ENCODE peak calls at places on chromosomes 16 and 17, in eight cellular contexts. One of them, this sample, is unnamed.

GRCh38 chr16:81837312-81837748 is 58.2 kb downstream of the PLCG2 start:
- DNase-seq in cardiac muscle cell: no peak
- DNase-seq in prostate gland: no peak
- DNase-seq in ovary: no peak
- DNase-seq in AG04450: no peak
- DNase-seq in pancreas: no peak
- DNase-seq in kidney: no peak
- DNase-seq in RWPE1: no peak
- DNase-seq in this sample: no peak

GRCh38 chr17:78239489-78239931 is 8.1 kb downstream of the TMEM235 start:
- DNase-seq in pancreas: no peak
- DNase-seq in AG04450: no peak
- DNase-seq in RWPE1: no peak
- DNase-seq in cardiac muscle cell: no peak
- DNase-seq in ovary: no peak
- DNase-seq in kidney: peak; percentile 56
- DNase-seq in prostate gland: no peak
- DNase-seq in this sample: no peak

GRCh38 chr17:37305406-37305905 is 70.3 kb upstream of the C17orf78 start:
- DNase-seq in prostate gland: no peak
- DNase-seq in cardiac muscle cell: no peak
- DNase-seq in ovary: no peak
- DNase-seq in RWPE1: no peak
- DNase-seq in kidney: no peak
- DNase-seq in pancreas: no peak
- DNase-seq in AG04450: no peak
- DNase-seq in this sample: no peak

GRCh38 chr16:68136515-68136914 is 51.3 kb downstream of the NFATC3 start:
- DNase-seq in cardiac muscle cell: no peak
- DNase-seq in AG04450: no peak
- DNase-seq in prostate gland: no peak
- DNase-seq in RWPE1: no peak
- DNase-seq in ovary: no peak
- DNase-seq in kidney: no peak
- DNase-seq in pancreas: no peak
- DNase-seq in this sample: no peak

GRCh38 chr16:74753180-74753579 is 21.4 kb downstream of the FA2H start:
- DNase-seq in ovary: no peak
- DNase-seq in kidney: peak; percentile 24
- DNase-seq in AG04450: no peak
- DNase-seq in pancreas: no peak
- DNase-seq in prostate gland: no peak
- DNase-seq in cardiac muscle cell: no peak
- DNase-seq in RWPE1: no peak
- DNase-seq in this sample: no peak

GRCh38 chr16:21722771-21723460 is 59.1 kb downstream of the OTOA start:
- DNase-seq in prostate gland: no peak
- DNase-seq in cardiac muscle cell: no peak
- DNase-seq in kidney: no peak
- DNase-seq in ovary: no peak
- DNase-seq in RWPE1: no peak
- DNase-seq in AG04450: no peak
- DNase-seq in pancreas: no peak
- DNase-seq in this sample: no peak

GRCh38 chr17:58886514-58886913 is 130.9 kb downstream of the PPM1E start:
- DNase-seq in cardiac muscle cell: no peak
- DNase-seq in ovary: no peak
- DNase-seq in kidney: no peak
- DNase-seq in AG04450: no peak
- DNase-seq in prostate gland: no peak
- DNase-seq in RWPE1: no peak
- DNase-seq in pancreas: no peak
- DNase-seq in this sample: no peak

GRCh38 chr17:27861979-27862378 is 31.2 kb downstream of the LYRM9 start:
- DNase-seq in RWPE1: peak; percentile 79
- DNase-seq in pancreas: no peak
- DNase-seq in AG04450: no peak
- DNase-seq in cardiac muscle cell: no peak
- DNase-seq in kidney: no peak
- DNase-seq in prostate gland: no peak
- DNase-seq in ovary: no peak
- DNase-seq in this sample: no peak

GRCh38 chr17:27496501-27496943 is 40.3 kb downstream of the KSR1 start:
- DNase-seq in kidney: peak; percentile 66
- DNase-seq in cardiac muscle cell: no peak
- DNase-seq in pancreas: peak; percentile 87
- DNase-seq in ovary: no peak
- DNase-seq in prostate gland: peak; percentile 23
- DNase-seq in RWPE1: no peak
- DNase-seq in AG04450: no peak
- DNase-seq in this sample: no peak

GRCh38 chr17:6706996-6707395 is 6.2 kb downstream of the SLC13A5 start:
- DNase-seq in pancreas: no peak
- DNase-seq in AG04450: no peak
- DNase-seq in RWPE1: no peak
- DNase-seq in cardiac muscle cell: no peak
- DNase-seq in kidney: no peak
- DNase-seq in ovary: no peak
- DNase-seq in prostate gland: no peak
- DNase-seq in this sample: no peak

GRCh38 chr16:31477220-31478216 is 5.4 kb upstream of the SLC5A2 start:
- DNase-seq in pancreas: peak; percentile 95
- DNase-seq in prostate gland: no peak
- DNase-seq in AG04450: no peak
- DNase-seq in kidney: peak; percentile 94
- DNase-seq in RWPE1: no peak
- DNase-seq in ovary: no peak
- DNase-seq in cardiac muscle cell: no peak
- DNase-seq in this sample: peak; percentile 95

GRCh38 chr17:27577124-27577761 is 53.7 kb upstream of the LGALS9 start:
- DNase-seq in prostate gland: no peak
- DNase-seq in ovary: no peak
- DNase-seq in kidney: peak; percentile 84
- DNase-seq in RWPE1: no peak
- DNase-seq in cardiac muscle cell: peak; percentile 72
- DNase-seq in pancreas: peak; percentile 85
- DNase-seq in AG04450: no peak
- DNase-seq in this sample: peak; percentile 97

GRCh38 chr16:10871157-10871991 is 5.6 kb upstream of the CIITA start:
- DNase-seq in RWPE1: peak; percentile 33
- DNase-seq in pancreas: peak; percentile 92
- DNase-seq in ovary: no peak
- DNase-seq in prostate gland: peak; percentile 57
- DNase-seq in cardiac muscle cell: peak; percentile 72
- DNase-seq in kidney: peak; percentile 93
- DNase-seq in AG04450: peak; percentile 45
- DNase-seq in this sample: peak; percentile 84

GRCh38 chr16:16022683-16023064 is 73.3 kb downstream of the ABCC1 start:
- DNase-seq in AG04450: no peak
- DNase-seq in pancreas: no peak
- DNase-seq in cardiac muscle cell: no peak
- DNase-seq in prostate gland: no peak
- DNase-seq in RWPE1: no peak
- DNase-seq in kidney: no peak
- DNase-seq in ovary: no peak
- DNase-seq in this sample: no peak

GRCh38 chr16:528111-529011 is 849 bp downstream of the CAPN15 start:
- DNase-seq in ovary: peak; percentile 73
- DNase-seq in cardiac muscle cell: peak; percentile 65
- DNase-seq in prostate gland: no peak
- DNase-seq in kidney: no peak
- DNase-seq in pancreas: peak; percentile 80
- DNase-seq in AG04450: no peak
- DNase-seq in RWPE1: peak; percentile 70
- DNase-seq in this sample: peak; percentile 24

GRCh38 chr16:50271148-50272041 is 5.0 kb downstream of the ADCY7 start:
- DNase-seq in ovary: peak; percentile 70
- DNase-seq in pancreas: peak; percentile 52
- DNase-seq in prostate gland: no peak
- DNase-seq in kidney: peak; percentile 51
- DNase-seq in AG04450: no peak
- DNase-seq in RWPE1: no peak
- DNase-seq in cardiac muscle cell: no peak
- DNase-seq in this sample: no peak

GRCh38 chr16:71748226-71748625 is 23.7 kb upstream of the PHLPP2 start:
- DNase-seq in AG04450: no peak
- DNase-seq in pancreas: no peak
- DNase-seq in prostate gland: no peak
- DNase-seq in RWPE1: no peak
- DNase-seq in cardiac muscle cell: no peak
- DNase-seq in kidney: no peak
- DNase-seq in ovary: no peak
- DNase-seq in this sample: no peak

DNA sequence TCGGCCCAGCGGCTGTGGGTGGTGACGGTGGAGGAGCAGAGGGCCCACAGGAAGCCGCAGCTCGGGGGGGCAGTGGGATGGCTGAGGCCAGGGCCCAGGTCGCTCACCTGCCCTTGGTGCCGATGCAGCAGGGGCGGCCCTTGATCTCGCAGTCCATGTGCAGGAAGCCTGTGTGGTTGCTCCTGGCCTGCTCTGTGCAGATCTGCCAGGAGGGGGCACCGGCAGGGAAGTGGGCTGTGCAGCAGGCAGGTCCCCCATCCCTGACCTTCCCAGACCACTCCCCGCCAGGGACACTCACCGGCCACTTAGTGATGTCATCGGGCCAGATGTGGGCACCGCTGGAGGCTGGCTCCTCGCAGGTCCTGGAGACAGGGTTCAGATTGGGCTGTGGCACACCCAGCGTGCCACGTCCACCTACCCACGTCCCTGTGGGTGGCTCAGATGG is 6.2 kb downstream of the AANAT start:
- DNase-seq in RWPE1: no peak
- DNase-seq in cardiac muscle cell: no peak
- DNase-seq in ovary: no peak
- DNase-seq in prostate gland: no peak
- DNase-seq in kidney: peak; percentile 78
- DNase-seq in pancreas: peak; percentile 70
- DNase-seq in AG04450: no peak
- DNase-seq in this sample: no peak
- TF ChIP-seq CTCF in RWPE1: no peak
- TF ChIP-seq CTCF in cardiac muscle cell: peak; percentile 35
- TF ChIP-seq CTCF in ovary: no peak
- TF ChIP-seq CTCF in prostate gland: no peak
- TF ChIP-seq CTCF in kidney: no peak
- TF ChIP-seq CTCF in pancreas: no peak
- TF ChIP-seq CTCF in AG04450: peak; percentile 42
- TF ChIP-seq CTCF in this sample: no peak

GRCh38 chr17:29587591-29587990 is 1.9 kb downstream of the GIT1 start:
- DNase-seq in AG04450: no peak
- DNase-seq in RWPE1: no peak
- DNase-seq in ovary: no peak
- DNase-seq in kidney: no peak
- DNase-seq in cardiac muscle cell: no peak
- DNase-seq in pancreas: peak; percentile 13
- DNase-seq in prostate gland: no peak
- DNase-seq in this sample: no peak

GRCh38 chr17:29583324-29584248 is 5.9 kb downstream of the GIT1 start:
- DNase-seq in AG04450: no peak
- DNase-seq in ovary: no peak
- DNase-seq in RWPE1: peak; percentile 84
- DNase-seq in pancreas: peak; percentile 72
- DNase-seq in prostate gland: no peak
- DNase-seq in cardiac muscle cell: no peak
- DNase-seq in kidney: no peak
- DNase-seq in this sample: no peak

GRCh38 chr17:29584452-29585079 is 4.9 kb downstream of the GIT1 start:
- DNase-seq in ovary: no peak
- DNase-seq in AG04450: no peak
- DNase-seq in cardiac muscle cell: no peak
- DNase-seq in prostate gland: no peak
- DNase-seq in pancreas: peak; percentile 36
- DNase-seq in kidney: no peak
- DNase-seq in RWPE1: no peak
- DNase-seq in this sample: no peak

GRCh38 chr17:29586676-29587469 is 2.6 kb downstream of the GIT1 start:
- DNase-seq in kidney: no peak
- DNase-seq in AG04450: no peak
- DNase-seq in pancreas: peak; percentile 38
- DNase-seq in cardiac muscle cell: no peak
- DNase-seq in prostate gland: no peak
- DNase-seq in ovary: no peak
- DNase-seq in RWPE1: no peak
- DNase-seq in this sample: no peak

DNA sequence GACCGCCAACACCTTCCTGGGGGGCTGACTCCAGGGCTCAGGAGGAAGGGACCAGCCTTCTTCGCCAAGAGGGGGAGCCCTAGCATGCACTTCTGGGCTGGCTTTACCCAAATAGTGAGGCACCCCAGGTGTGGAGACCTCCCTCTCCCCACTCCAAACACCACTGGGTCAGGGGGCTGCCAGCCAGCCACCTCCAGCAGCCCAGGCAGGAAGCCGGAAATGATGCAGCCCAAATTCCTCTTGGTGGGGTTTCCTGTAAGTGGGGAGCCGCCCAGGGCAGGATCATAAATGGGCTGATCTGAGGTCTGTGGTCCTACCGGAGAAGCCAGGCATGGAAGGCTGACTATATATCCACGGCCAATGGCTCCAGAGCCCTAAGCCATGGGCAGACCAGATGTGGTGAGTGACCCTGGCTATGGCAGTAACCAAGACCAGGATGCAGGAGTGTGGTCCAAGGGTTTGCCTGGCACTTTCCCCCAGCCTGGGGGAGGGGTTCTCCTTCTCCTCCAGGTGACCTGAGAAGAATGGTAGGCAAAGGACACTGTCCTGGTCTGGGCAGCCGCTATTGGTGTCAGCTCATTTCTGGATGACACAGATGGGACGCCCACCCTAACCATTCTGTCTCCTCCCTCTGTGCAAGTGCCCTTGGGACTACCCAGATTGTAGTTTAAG is 4.2 kb downstream of the GIT1 start:
- DNase-seq in cardiac muscle cell: peak; percentile 45
- DNase-seq in prostate gland: no peak
- DNase-seq in AG04450: no peak
- DNase-seq in kidney: no peak
- DNase-seq in RWPE1: no peak
- DNase-seq in pancreas: peak; percentile 38
- DNase-seq in ovary: no peak
- DNase-seq in this sample: no peak
- H3K27ac ChIP-seq in cardiac muscle cell: no peak overlapping the region
- H3K27ac ChIP-seq in prostate gland: no peak overlapping the region
- H3K27ac ChIP-seq in AG04450: no peak overlapping the region
- H3K27ac ChIP-seq in kidney: peak overlapping the region; percentile 74
- H3K27ac ChIP-seq in RWPE1: peak overlapping the region; percentile 99
- H3K27ac ChIP-seq in pancreas: no peak overlapping the region
- H3K27ac ChIP-seq in ovary: no peak overlapping the region
- H3K27ac ChIP-seq in this sample: peak overlapping the region; percentile 25

GRCh38 chr17:28983286-28984240 is 22.3 kb downstream of the SEZ6 start:
- DNase-seq in ovary: no peak
- DNase-seq in pancreas: no peak
- DNase-seq in prostate gland: no peak
- DNase-seq in AG04450: no peak
- DNase-seq in cardiac muscle cell: peak; percentile 21
- DNase-seq in RWPE1: no peak
- DNase-seq in kidney: no peak
- DNase-seq in this sample: no peak
- TF ChIP-seq CTCF in ovary: no peak
- TF ChIP-seq CTCF in pancreas: no peak
- TF ChIP-seq CTCF in prostate gland: no peak
- TF ChIP-seq CTCF in AG04450: no peak
- TF ChIP-seq CTCF in cardiac muscle cell: no peak
- TF ChIP-seq CTCF in RWPE1: no peak
- TF ChIP-seq CTCF in kidney: no peak
- TF ChIP-seq CTCF in this sample: no peak

GRCh38 chr16:80250376-80250775 is 290.4 kb upstream of the DYNLRB2 start:
- DNase-seq in cardiac muscle cell: no peak
- DNase-seq in RWPE1: no peak
- DNase-seq in prostate gland: no peak
- DNase-seq in AG04450: no peak
- DNase-seq in kidney: no peak
- DNase-seq in ovary: no peak
- DNase-seq in pancreas: no peak
- DNase-seq in this sample: no peak
- H3K27ac ChIP-seq in cardiac muscle cell: no peak overlapping the region
- H3K27ac ChIP-seq in RWPE1: no peak overlapping the region
- H3K27ac ChIP-seq in prostate gland: no peak overlapping the region
- H3K27ac ChIP-seq in AG04450: no peak overlapping the region
- H3K27ac ChIP-seq in kidney: no peak overlapping the region
- H3K27ac ChIP-seq in ovary: no peak overlapping the region
- H3K27ac ChIP-seq in pancreas: no peak overlapping the region
- H3K27ac ChIP-seq in this sample: no peak overlapping the region